ENCODE peak calls at places on chromosomes 12 and 14, in five cellular contexts. H is GM06990, M is HT-29, T is NCI-H446 treated with DMSO at 0.1 percent for 48 hours, F is mesenteric fat pad. B is an unnamed sample.

GRCh38 chr12:128316981-128317526 is 50.1 kb downstream of the TMEM132C start:
- DNase-seq in H (no peak), M (no peak), T (no peak), F (no peak), B (no peak)

GRCh38 chr12:1660304-1661187 is 30.3 kb upstream of the ADIPOR2 start:
- DNase-seq in H (no peak), M (peak; percentile 91), T (no peak), F (peak; percentile 89), B (no peak)

GRCh38 chr14:71139058-71139946 is 232.0 kb downstream of the PCNX1 start:
- DNase-seq in H (peak; percentile 36), M (peak; percentile 62), T (peak; percentile 41), F (no peak), B (peak; percentile 60)

GRCh38 chr14:105413542-105413886 is 6.1 kb upstream of the MTA1 start:
- DNase-seq in H (no peak), M (no peak), T (peak; percentile 56), F (no peak), B (no peak)

GRCh38 chr14:20671597-20672283 is 12.6 kb upstream of the RNASE4 start:
- DNase-seq in H (peak; percentile 41), M (peak; percentile 49), T (no peak), F (no peak), B (no peak)

GRCh38 chr14:89592961-89593360 is 175.9 kb upstream of the FOXN3 start:
- DNase-seq in H (no peak), M (no peak), T (no peak), F (no peak), B (no peak)

GRCh38 chr12:65229441-65229840 is 49.0 kb upstream of the MSRB3 start:
- DNase-seq in H (no peak), M (peak; percentile 25), T (no peak), F (no peak), B (no peak)

GRCh38 chr12:5379737-5380496 is 52.0 kb upstream of the NTF3 start:
- DNase-seq in H (no peak), M (peak; percentile 55), T (no peak), F (no peak), B (no peak)

GRCh38 chr12:107328442-107329133 is 235.2 kb upstream of the CRY1 start:
- DNase-seq in H (no peak), M (no peak), T (no peak), F (no peak), B (no peak)

GRCh38 chr12:76919388-76920181 is 40.8 kb upstream of the CSRP2 start:
- DNase-seq in H (no peak), M (no peak), T (no peak), F (no peak), B (no peak)

GRCh38 chr14:83765200-83765599 is 1764.7 kb upstream of the FLRT2 start:
- DNase-seq in H (no peak), M (no peak), T (no peak), F (no peak), B (no peak)

GRCh38 chr12:130162267-130162666 is at the start of gene FZD10:
- DNase-seq in H (no peak), M (no peak), T (no peak), F (peak; percentile 86), B (no peak)

GRCh38 chr12:48681416-48681737 is 661 bp downstream of the KANSL2 start:
- DNase-seq in H (no peak), M (no peak), T (no peak), F (no peak), B (no peak)

GRCh38 chr12:65845751-65846537 is 21.7 kb downstream of the HMGA2 start:
- DNase-seq in H (no peak), M (no peak), T (no peak), F (no peak), B (no peak)

GRCh38 chr12:89618113-89618862 is 90.3 kb downstream of the ATP2B1 start:
- DNase-seq in H (no peak), M (no peak), T (no peak), F (no peak), B (no peak)

GRCh38 chr14:88791629-88792571 is 853 bp downstream of the EML5 start:
- DNase-seq in H (no peak), M (no peak), T (no peak), F (no peak), B (peak; percentile 5)

GRCh38 chr12:95802482-95803264 is 12.1 kb upstream of the NTN4 start:
- DNase-seq in H (no peak), M (peak; percentile 82), T (no peak), F (no peak), B (no peak)

GRCh38 chr14:83478741-83479140 is 1945.1 kb upstream of the SEL1L start:
- DNase-seq in H (no peak), M (no peak), T (no peak), F (no peak), B (no peak)

B was measured in endothelial cell.